ENCODE peak calls at places on chromosomes 13 and 19, in six cellular contexts. One of them, this sample, is unnamed.

GRCh38 chr19:44814517-44814916 is 5.6 kb downstream of the BCAM start:
- DNase-seq in T-cell: no peak
- DNase-seq in stimulated activated CD4-positive, alpha-beta T cell treated with anti-CD3 and anti-CD28 coated beads, Interleukin-4, amount 100 ng/mL, for 48 hours: no peak
- DNase-seq in skeletal muscle cell: no peak
- DNase-seq in Peyer's patch: no peak
- DNase-seq in NCI-H1436: no peak
- DNase-seq in this sample: no peak

GRCh38 chr13:85896516-85897450 is 97.6 kb upstream of the SLITRK6 start:
- DNase-seq in T-cell: no peak
- DNase-seq in skeletal muscle cell: no peak
- DNase-seq in Peyer's patch: no peak
- DNase-seq in stimulated activated CD4-positive, alpha-beta T cell treated with anti-CD3 and anti-CD28 coated beads, Interleukin-4, amount 100 ng/mL, for 48 hours: no peak
- DNase-seq in NCI-H1436: no peak
- DNase-seq in this sample: no peak

GRCh38 chr19:1112254-1113208 is 8.7 kb downstream of the GPX4 start:
- DNase-seq in Peyer's patch: peak; percentile 92
- DNase-seq in NCI-H1436: no peak
- DNase-seq in skeletal muscle cell: no peak
- DNase-seq in stimulated activated CD4-positive, alpha-beta T cell treated with anti-CD3 and anti-CD28 coated beads, Interleukin-4, amount 100 ng/mL, for 48 hours: no peak
- DNase-seq in T-cell: no peak
- DNase-seq in this sample: no peak

GRCh38 chr13:111228262-111229144 is 91.9 kb upstream of the TEX29 start:
- DNase-seq in skeletal muscle cell: no peak
- DNase-seq in stimulated activated CD4-positive, alpha-beta T cell treated with anti-CD3 and anti-CD28 coated beads, Interleukin-4, amount 100 ng/mL, for 48 hours: no peak
- DNase-seq in NCI-H1436: no peak
- DNase-seq in T-cell: no peak
- DNase-seq in Peyer's patch: no peak
- DNase-seq in this sample: no peak

GRCh38 chr13:64078025-64078424 is 2662.4 kb upstream of the PCDH20 start:
- DNase-seq in T-cell: no peak
- DNase-seq in stimulated activated CD4-positive, alpha-beta T cell treated with anti-CD3 and anti-CD28 coated beads, Interleukin-4, amount 100 ng/mL, for 48 hours: no peak
- DNase-seq in skeletal muscle cell: no peak
- DNase-seq in NCI-H1436: no peak
- DNase-seq in Peyer's patch: no peak
- DNase-seq in this sample: no peak

GRCh38 chr19:17830567-17831418 is 9.5 kb upstream of the INSL3 start:
- DNase-seq in Peyer's patch: peak; percentile 90
- DNase-seq in T-cell: peak; percentile 38
- DNase-seq in NCI-H1436: peak; percentile 83
- DNase-seq in stimulated activated CD4-positive, alpha-beta T cell treated with anti-CD3 and anti-CD28 coated beads, Interleukin-4, amount 100 ng/mL, for 48 hours: peak; percentile 76
- DNase-seq in skeletal muscle cell: peak; percentile 35
- DNase-seq in this sample: peak; percentile 12

GRCh38 chr19:1001538-1002166 is 1.4 kb downstream of the GRIN3B start:
- DNase-seq in stimulated activated CD4-positive, alpha-beta T cell treated with anti-CD3 and anti-CD28 coated beads, Interleukin-4, amount 100 ng/mL, for 48 hours: peak; percentile 68
- DNase-seq in NCI-H1436: peak; percentile 18
- DNase-seq in Peyer's patch: peak; percentile 74
- DNase-seq in skeletal muscle cell: no peak
- DNase-seq in T-cell: peak; percentile 36
- DNase-seq in this sample: peak; percentile 58

GRCh38 chr13:31200636-31200970 is 828 bp downstream of the B3GLCT start:
- DNase-seq in skeletal muscle cell: no peak
- DNase-seq in NCI-H1436: no peak
- DNase-seq in stimulated activated CD4-positive, alpha-beta T cell treated with anti-CD3 and anti-CD28 coated beads, Interleukin-4, amount 100 ng/mL, for 48 hours: peak; percentile 22
- DNase-seq in Peyer's patch: peak; percentile 79
- DNase-seq in T-cell: peak; percentile 11
- DNase-seq in this sample: no peak

GRCh38 chr13:33879044-33879596 is 61.2 kb downstream of the RFC3 start:
- DNase-seq in T-cell: no peak
- DNase-seq in skeletal muscle cell: no peak
- DNase-seq in NCI-H1436: no peak
- DNase-seq in stimulated activated CD4-positive, alpha-beta T cell treated with anti-CD3 and anti-CD28 coated beads, Interleukin-4, amount 100 ng/mL, for 48 hours: no peak
- DNase-seq in Peyer's patch: no peak
- DNase-seq in this sample: no peak

GRCh38 chr13:43767351-43767901 is 19.3 kb downstream of the ENOX1 start:
- DNase-seq in skeletal muscle cell: peak; percentile 26
- DNase-seq in stimulated activated CD4-positive, alpha-beta T cell treated with anti-CD3 and anti-CD28 coated beads, Interleukin-4, amount 100 ng/mL, for 48 hours: no peak
- DNase-seq in T-cell: no peak
- DNase-seq in NCI-H1436: no peak
- DNase-seq in Peyer's patch: no peak
- DNase-seq in this sample: no peak

GRCh38 chr19:53634768-53635167 is 3.0 kb downstream of the DPRX start:
- DNase-seq in skeletal muscle cell: no peak
- DNase-seq in T-cell: no peak
- DNase-seq in Peyer's patch: no peak
- DNase-seq in NCI-H1436: no peak
- DNase-seq in stimulated activated CD4-positive, alpha-beta T cell treated with anti-CD3 and anti-CD28 coated beads, Interleukin-4, amount 100 ng/mL, for 48 hours: no peak
- DNase-seq in this sample: no peak